ENCODE peak calls at places on chromosomes 3 and 15, in six cellular contexts. V is OCI-LY7; A is stimulated activated CD4-positive, alpha-beta T cell treated with anti-CD3 and anti-CD28 coated beads, Interleukin-12 subunit alpha, Interleukin-12 subunit beta, amount 100 ng/mL, for 4 hours; X is right cardiac atrium; F is Kasumi-1; W is DND-41. G is an unnamed sample.

GRCh38 chr3:186722457-186722856 is 5.3 kb downstream of the KNG1 start:
- DNase-seq in V (no peak), F (no peak), W (no peak), A (no peak), X (no peak), G (no peak)

GRCh38 chr3:131033480-131034080 is 6.9 kb downstream of the NEK11 start:
- DNase-seq in A (no peak), X (no peak), V (peak), W (peak), F (peak), G (peak)

GRCh38 chr3:55166577-55167555 is 239.0 kb upstream of the LRTM1 start:
- DNase-seq in A (no peak), V (peak), W (no peak), X (no peak), F (no peak), G (no peak)

GRCh38 chr15:26352406-26352805 is 420.5 kb downstream of the GABRB3 start:
- DNase-seq in X (no peak), A (no peak), F (no peak), W (no peak), V (no peak), G (no peak)

GRCh38 chr15:29612096-29612495 is 210.2 kb downstream of the TJP1 start:
- DNase-seq in F (no peak), A (no peak), W (no peak), V (no peak), X (no peak), G (no peak)

GRCh38 chr3:171393032-171393744 is 67.0 kb downstream of the TNIK start:
- DNase-seq in F (no peak), W (no peak), A (no peak), X (no peak), V (no peak), G (peak)

GRCh38 chr3:20145874-20146273 is 40.1 kb downstream of the SGO1 start:
- DNase-seq in W (no peak), V (no peak), A (no peak), X (no peak), F (no peak), G (no peak)

GRCh38 chr3:61236556-61236955 is 14.7 kb downstream of the FHIT start:
- DNase-seq in X (no peak), V (no peak), W (no peak), F (peak), A (no peak), G (no peak)

GRCh38 chr3:12180218-12180617 is 21.5 kb upstream of the TIMP4 start:
- DNase-seq in F (no peak), X (peak), V (no peak), W (no peak), A (no peak), G (peak)

GRCh38 chr15:63791236-63791635 is 42.5 kb downstream of the HERC1 start:
- DNase-seq in A (no peak), F (no peak), V (no peak), W (no peak), X (no peak), G (no peak)

GRCh38 chr3:104101736-104102135 is 1265.0 kb upstream of the ALCAM start:
- DNase-seq in W (no peak), F (no peak), X (no peak), V (no peak), A (no peak), G (no peak)

GRCh38 chr3:158084661-158085060 is 21.6 kb downstream of the SHOX2 start:
- DNase-seq in F (no peak), X (no peak), A (no peak), W (no peak), V (no peak), G (no peak)

GRCh38 chr3:105830836-105831235 is 38.0 kb downstream of the CBLB start:
- DNase-seq in A (no peak), W (no peak), X (no peak), F (no peak), V (peak), G (no peak)

GRCh38 chr3:126760541-126760940 is 56.5 kb downstream of the CHCHD6 start:
- DNase-seq in X (no peak), V (no peak), A (no peak), F (no peak), W (no peak), G (no peak)

GRCh38 chr3:171791695-171792082 is 18.6 kb downstream of the PLD1 start:
- DNase-seq in F (no peak), V (no peak), X (peak), A (no peak), W (no peak), G (no peak)

GRCh38 chr3:20013396-20013795 is 1.3 kb upstream of the PP2D1 start:
- DNase-seq in F (no peak), W (no peak), X (no peak), A (no peak), V (no peak), G (no peak)

GRCh38 chr3:73405853-73406252 is 218.9 kb downstream of the PDZRN3 start:
- DNase-seq in V (no peak), F (no peak), A (no peak), X (no peak), W (no peak), G (no peak)

G was measured in SJCRH30.